ENCODE peak calls at places on chromosomes 3 and 15, in five cellular contexts. V is OCI-LY7, S is GM23338, H is adrenal gland, N is neural progenitor cell. P is an unnamed sample.

GRCh38 chr3:39178553-39178952 is 13.8 kb downstream of the XIRP1 start:
- DNase-seq in V (no peak), S (no peak), H (no peak), N (no peak), P (no peak)

GRCh38 chr3:28139967-28140634 is 101.3 kb upstream of the CMC1 start:
- DNase-seq in V (no peak), S (no peak), H (no peak), N (no peak), P (no peak)

GRCh38 chr3:43390255-43390588 is 103.9 kb downstream of the SNRK start:
- DNase-seq in V (no peak), S (no peak), H (no peak), N (no peak), P (no peak)

GRCh38 chr15:90645873-90646605 is 71.1 kb upstream of the BLM start:
- DNase-seq in V (no peak), S (no peak), H (no peak), N (no peak), P (no peak)

GRCh38 chr3:16739416-16740091 is 134.3 kb upstream of the DAZL start:
- DNase-seq in V (no peak), S (no peak), H (no peak), N (no peak), P (no peak)

GRCh38 chr15:73991260-73991659 is 835 bp downstream of the STOML1 start:
- DNase-seq in V (no peak), S (peak), H (peak), N (peak), P (no peak)

GRCh38 chr15:52020253-52021085 is 1.4 kb downstream of the MAPK6 start:
- DNase-seq in V (peak), S (no peak), H (no peak), N (no peak), P (no peak)

GRCh38 chr3:117912352-117912751 is 1122.3 kb downstream of the IGSF11 start:
- DNase-seq in V (no peak), S (no peak), H (no peak), N (no peak), P (no peak)

GRCh38 chr15:69435980-69436379 is 16.6 kb upstream of the RPLP1 start:
- DNase-seq in V (no peak), S (no peak), H (no peak), N (no peak), P (no peak)

GRCh38 chr3:182979103-182979697 is 1.1 kb downstream of the DCUN1D1 start:
- DNase-seq in V (peak), S (no peak), H (no peak), N (peak), P (no peak)

GRCh38 chr3:106560451-106560966 is 691.7 kb upstream of the CBLB start:
- DNase-seq in V (no peak), S (no peak), H (no peak), N (no peak), P (peak)
- TF ChIP-seq CTCF in V (no peak), S (no peak), H (no peak), N (no peak), P (no peak)

DNA sequence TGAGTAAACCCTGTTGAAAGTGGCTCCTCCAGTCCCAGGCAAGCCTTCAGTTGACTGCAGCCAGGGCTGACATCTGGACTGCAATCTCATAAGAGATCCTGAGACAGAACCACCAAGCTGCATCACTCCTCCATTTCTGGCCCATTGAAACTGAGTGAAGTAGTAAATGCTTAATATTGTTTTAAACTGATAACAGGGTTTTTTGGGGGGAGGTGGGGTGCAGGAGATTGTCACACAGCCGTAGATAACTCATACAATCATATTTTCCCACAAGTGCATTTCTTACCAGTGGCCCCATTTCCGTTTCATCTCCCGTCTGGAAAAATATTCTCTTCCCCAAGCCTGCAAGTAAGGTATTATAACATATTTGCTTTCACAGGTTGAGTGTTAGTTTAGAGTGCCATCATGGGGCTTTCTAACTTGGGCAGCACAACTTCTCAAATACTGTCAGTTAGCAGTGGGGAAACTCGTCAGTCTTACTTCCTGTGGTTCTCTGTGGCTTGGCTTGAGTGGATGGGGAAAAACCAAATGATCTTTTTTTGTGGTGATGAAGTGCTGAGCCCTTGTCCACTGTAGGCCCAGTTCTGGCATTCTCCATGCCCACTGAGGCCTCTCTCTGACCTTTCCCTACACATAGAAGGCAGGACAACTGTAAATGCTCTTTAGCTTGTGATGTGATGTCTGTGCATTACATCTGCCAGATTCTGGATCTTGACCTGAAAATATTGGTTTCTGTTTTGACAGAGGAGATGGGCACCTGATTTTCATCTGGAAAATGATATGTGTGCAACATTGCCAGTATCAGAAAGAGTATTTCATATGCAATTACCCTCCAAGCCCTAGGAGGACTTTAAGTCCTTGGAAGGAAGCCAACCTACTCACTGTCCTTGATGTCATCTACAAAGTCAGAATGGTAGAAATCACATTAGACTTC is 90.1 kb upstream of the BHLHE40 start:
- DNase-seq in V (no peak), S (no peak), H (no peak), N (no peak), P (no peak)
- H3K4me3 ChIP-seq in V (no peak), S (no peak), H (no peak), N (no peak), P (no peak)

GRCh38 chr15:101727186-101727585 is 2.9 kb upstream of the TARS3 start:
- DNase-seq in V (no peak), S (no peak), H (no peak), N (no peak), P (no peak)

GRCh38 chr15:101723161-101723873 is 956 bp downstream of the TARS3 start:
- DNase-seq in V (peak), S (no peak), H (no peak), N (no peak), P (no peak)

GRCh38 chr15:101725073-101725472 is 800 bp upstream of the TARS3 start:
- DNase-seq in V (no peak), S (no peak), H (no peak), N (no peak), P (no peak)

GRCh38 chr15:101724675-101725005 is 367 bp upstream of the TARS3 start:
- DNase-seq in V (no peak), S (no peak), H (no peak), N (no peak), P (no peak)

GRCh38 chr15:101723874-101724674 is at the start of gene TARS3:
- DNase-seq in V (peak), S (peak), H (peak), N (peak), P (no peak)
- TF ChIP-seq CTCF in V (peak), S (no peak), H (no peak), N (peak), P (no peak)

DNA sequence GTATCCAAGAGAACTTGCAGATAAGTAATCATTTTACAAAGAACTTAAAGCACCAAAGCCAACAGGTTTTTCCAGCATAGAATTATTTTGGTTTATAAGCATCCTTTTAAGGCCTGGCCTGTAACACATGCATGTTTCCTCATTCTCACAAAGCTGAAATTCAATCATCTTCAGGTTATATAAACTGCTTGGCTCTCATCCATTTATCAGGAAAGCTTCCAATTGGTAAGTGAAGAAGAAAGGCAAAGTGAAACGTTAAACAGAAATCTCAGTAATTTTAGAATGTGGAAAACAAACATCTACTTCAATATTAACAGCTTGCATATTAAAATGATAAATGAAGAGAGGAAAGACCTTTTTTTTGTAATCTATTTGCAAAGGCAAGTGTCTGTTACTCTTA is 1.6 kb downstream of the SERP1 start:
- DNase-seq in V (no peak), S (no peak), H (no peak), N (no peak), P (no peak)
- H3K4me3 ChIP-seq in V (peak), S (peak), H (peak), N (peak), P (peak)

DNA sequence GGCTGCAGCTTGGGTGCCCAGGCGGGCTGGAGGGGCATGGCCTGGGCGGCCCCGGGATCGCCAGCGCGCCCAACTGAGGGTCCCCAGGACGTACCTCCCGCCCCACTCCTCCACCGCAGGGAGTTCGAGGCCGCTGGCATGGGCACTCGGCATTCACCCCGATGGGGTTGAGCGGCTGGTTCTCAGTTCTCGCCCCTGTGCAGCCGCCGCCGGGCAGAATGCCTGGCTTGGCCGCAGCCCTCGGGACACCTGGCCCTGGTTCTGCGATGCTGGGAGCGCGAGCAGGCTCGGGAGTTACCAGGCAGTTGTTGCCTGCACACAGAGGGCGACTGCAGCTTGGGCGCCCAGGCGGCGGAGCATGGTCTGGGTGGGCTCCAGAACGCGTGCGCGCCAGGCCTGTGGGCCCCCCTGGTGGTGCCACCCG is 121.4 kb downstream of the LMLN start:
- DNase-seq in V (no peak), S (peak), H (no peak), N (peak), P (no peak)
- TF ChIP-seq CTCF in V (no peak), S (no peak), H (no peak), N (no peak), P (no peak)

DNA sequence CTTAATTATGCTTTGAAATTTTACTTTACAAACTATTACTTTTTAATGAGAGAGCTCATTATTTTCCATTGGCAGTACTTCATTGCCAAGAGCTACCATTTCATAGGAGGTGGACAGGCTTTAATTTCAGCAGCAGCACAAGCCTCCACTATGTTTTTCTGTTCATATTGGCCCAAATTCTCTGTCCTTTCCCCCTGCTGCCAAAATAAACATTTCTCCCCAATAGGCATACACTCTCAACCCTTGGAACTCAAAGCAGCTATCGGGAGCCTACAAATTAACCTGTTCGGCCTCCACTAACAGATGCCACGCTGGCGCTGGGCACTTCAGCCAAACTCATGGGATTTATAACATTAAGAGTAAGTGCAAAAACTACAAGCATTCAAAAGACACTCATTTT is 95.6 kb downstream of the NSUN3 start:
- DNase-seq in V (no peak), S (no peak), H (no peak), N (no peak), P (no peak)
- H3K4me3 ChIP-seq in V (no peak), S (no peak), H (no peak), N (no peak), P (no peak)

DNA sequence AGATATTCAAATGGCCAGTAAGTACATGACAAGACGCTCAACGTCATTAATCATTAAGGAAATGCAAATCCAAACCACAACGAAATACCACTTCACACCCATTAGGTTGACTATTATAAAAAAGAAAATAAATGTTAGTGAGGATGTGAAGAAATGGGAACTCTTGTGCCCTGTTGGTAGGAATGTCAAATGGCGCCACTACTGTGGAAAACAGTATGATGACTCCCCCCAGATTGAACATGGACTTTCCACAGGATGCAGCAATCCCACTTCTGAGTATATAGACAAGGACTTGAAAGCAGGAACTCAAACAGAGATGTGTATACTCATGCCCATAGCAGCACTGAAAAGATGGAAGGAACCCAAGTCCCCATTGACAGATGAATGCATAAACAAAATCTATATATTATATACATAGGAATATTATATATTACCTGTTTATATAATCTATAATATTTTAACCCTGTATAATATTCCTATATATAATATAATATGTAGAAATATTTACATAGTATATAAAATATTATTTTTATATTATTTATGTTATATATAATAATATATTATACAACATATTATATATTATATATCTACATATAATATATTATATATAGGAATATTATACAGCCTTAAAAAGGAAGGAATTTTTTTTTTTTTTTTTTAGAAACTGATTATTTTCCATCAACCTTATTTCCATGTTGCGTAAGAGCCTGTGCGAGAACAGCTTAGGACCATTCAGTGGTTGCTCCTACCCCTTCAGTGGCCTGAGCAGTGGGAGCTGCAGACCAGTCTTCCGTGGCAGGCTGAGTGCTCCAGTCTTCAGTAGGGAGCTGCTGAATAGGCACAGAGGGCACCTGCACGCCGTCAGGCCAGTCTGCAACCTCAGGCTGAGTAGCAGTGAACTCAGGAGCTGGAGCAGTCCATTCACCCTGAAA is 17.6 kb upstream of the PIGZ start:
- DNase-seq in V (no peak), S (no peak), H (no peak), N (no peak), P (no peak)
- TF ChIP-seq CTCF in V (no peak), S (peak), H (no peak), N (peak), P (peak)